ENCODE peak calls at places on chromosomes 6 and 20, in seven cellular contexts. P is HepG2, H is K562, Y is HCT116, D is H1, E is GM12878, W is SK-N-SH. A is an unnamed sample.

GRCh38 chr6:10268661-10269060 is 146.2 kb downstream of the TFAP2A start:
- DNase-seq in W (no peak), D (no peak), H (no peak), P (no peak), Y (no peak), E (no peak), A (no peak)

GRCh38 chr6:81031429-81031828 is 721.1 kb downstream of the TENT5A start:
- DNase-seq in D (no peak), P (no peak), E (no peak), W (no peak), Y (no peak), H (no peak), A (no peak)

GRCh38 chr6:113833537-113833936 is 23.6 kb upstream of the MARCKS start:
- DNase-seq in W (no peak), E (no peak), H (no peak), D (no peak), P (no peak), Y (no peak), A (no peak)

GRCh38 chr20:62907377-62908317 is 18.7 kb downstream of the DIDO1 start:
- DNase-seq in W (peak), P (peak), E (no peak), Y (no peak), D (no peak), H (peak), A (no peak)

GRCh38 chr6:19327246-19327645 is 509.9 kb upstream of the ID4 start:
- DNase-seq in H (no peak), E (no peak), Y (no peak), W (no peak), P (no peak), D (no peak), A (peak)

GRCh38 chr6:146146836-146147235 is 118.0 kb downstream of the GRM1 start:
- DNase-seq in D (no peak), E (no peak), H (no peak), P (no peak), Y (no peak), W (no peak), A (no peak)

GRCh38 chr6:28648878-28649375 is 123.2 kb downstream of the GPX5 start:
- DNase-seq in W (peak), D (no peak), H (no peak), Y (no peak), E (no peak), P (no peak), A (no peak)

GRCh38 chr6:96809119-96809518 is 28.2 kb downstream of the GPR63 start:
- DNase-seq in W (no peak), Y (no peak), H (peak), D (no peak), E (no peak), P (no peak), A (no peak)

GRCh38 chr6:28553384-28553985 is 27.8 kb downstream of the GPX5 start:
- DNase-seq in D (no peak), H (no peak), E (no peak), P (no peak), W (no peak), Y (no peak), A (no peak)

GRCh38 chr20:38434310-38434741 is 802 bp downstream of the SNHG17 start:
- DNase-seq in D (no peak), E (no peak), W (peak), P (no peak), H (peak), Y (no peak), A (no peak)

GRCh38 chr6:36249010-36249409 is 20.9 kb upstream of the PNPLA1 start:
- DNase-seq in Y (no peak), D (no peak), H (no peak), P (peak), W (no peak), E (no peak), A (no peak)

GRCh38 chr6:169097336-169098052 is 156.2 kb downstream of the THBS2 start:
- DNase-seq in W (no peak), Y (no peak), H (no peak), P (no peak), D (no peak), E (no peak), A (no peak)

DNA sequence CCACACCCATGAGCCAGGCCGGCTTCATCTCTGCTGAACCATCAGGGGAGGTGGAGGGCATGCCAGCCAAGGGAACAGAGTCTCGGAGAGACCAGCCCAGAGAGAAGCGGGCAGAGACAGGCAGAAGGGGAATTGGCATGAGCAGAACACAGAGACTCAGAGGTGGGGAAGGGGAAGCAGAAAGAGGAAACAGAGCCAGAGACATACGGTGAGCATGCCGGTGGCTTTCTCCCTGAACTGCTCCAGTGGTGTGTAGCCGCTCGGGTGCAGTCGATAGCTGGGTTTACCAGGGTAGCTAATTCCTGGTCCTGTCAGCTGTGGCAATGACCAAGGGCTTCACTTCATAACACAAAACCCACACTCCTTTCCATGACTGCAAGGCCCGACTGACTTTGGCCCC is 83.6 kb upstream of the CCDC167 start:
- DNase-seq in H (no peak), Y (no peak), P (no peak), D (no peak), W (no peak), E (no peak), A (no peak)
- TF ChIP-seq JUND in H (no peak), Y (no peak), P (no peak), D (no peak), W (no peak), E (no peak), A (no peak)

DNA sequence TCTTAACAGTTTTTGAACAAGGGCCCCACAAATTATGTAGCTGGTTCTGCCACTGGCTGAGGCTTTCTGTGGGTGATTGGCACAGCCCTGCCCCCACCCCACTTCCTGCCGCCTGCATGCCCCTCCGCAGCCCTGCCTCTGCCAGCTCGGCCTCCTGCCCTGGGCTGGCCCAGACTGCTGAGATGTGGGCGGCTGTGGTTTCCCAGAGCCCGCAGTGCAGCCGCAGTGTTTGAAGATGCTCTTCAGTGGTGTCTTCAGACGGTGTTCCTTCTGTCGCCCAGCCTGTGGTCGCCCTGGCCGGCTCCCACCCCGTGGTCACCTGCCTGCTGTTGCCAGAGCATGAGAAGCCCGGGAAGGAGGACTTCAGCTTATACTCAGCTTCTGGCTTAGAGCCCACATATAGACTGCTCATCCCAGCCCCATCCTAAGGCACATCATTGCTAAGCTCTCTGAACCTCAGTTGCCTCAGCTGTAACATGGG is 154.3 kb downstream of the VEGFA start:
- DNase-seq in W (peak), P (no peak), Y (no peak), H (no peak), E (peak), D (no peak), A (no peak)
- TF ChIP-seq JUND in W (no peak), P (no peak), Y (no peak), H (no peak), E (no peak), D (no peak), A (no peak)

GRCh38 chr20:37137547-37137946 is 41.6 kb upstream of the RPN2 start:
- DNase-seq in D (no peak), H (no peak), W (peak), P (no peak), Y (no peak), E (no peak), A (no peak)

GRCh38 chr20:37147250-37147649 is 31.9 kb upstream of the RPN2 start:
- DNase-seq in E (no peak), H (no peak), P (no peak), D (no peak), Y (no peak), W (no peak), A (no peak)

GRCh38 chr20:37145014-37145413 is 34.1 kb upstream of the RPN2 start:
- DNase-seq in E (no peak), Y (no peak), W (no peak), D (no peak), H (no peak), P (no peak), A (no peak)

GRCh38 chr20:37142708-37143107 is 36.4 kb upstream of the RPN2 start:
- DNase-seq in H (no peak), Y (no peak), W (no peak), P (no peak), E (no peak), D (no peak), A (no peak)
- TF ChIP-seq JUND in H (no peak), Y (no peak), W (no peak), P (no peak), E (no peak), D (no peak), A (no peak)

DNA sequence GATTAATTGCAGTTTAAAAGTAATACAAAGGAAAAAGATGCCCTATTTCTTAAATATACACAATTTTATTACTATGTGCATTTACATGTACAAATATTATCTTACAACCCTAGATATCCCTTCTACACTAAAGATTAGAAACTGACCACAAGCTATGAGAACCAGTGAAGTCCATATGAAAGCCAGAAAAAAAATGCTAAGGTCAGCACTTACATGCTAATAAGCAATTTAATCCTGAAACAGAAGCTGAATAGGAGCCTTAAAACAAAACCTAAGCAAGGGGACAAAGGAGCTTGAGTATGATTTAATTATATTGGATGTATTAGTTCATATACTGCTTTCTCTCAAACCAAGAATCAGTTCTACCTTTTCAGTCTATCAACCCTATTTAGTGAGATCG is 14.2 kb downstream of the CEP162 start:
- DNase-seq in D (no peak), H (no peak), W (no peak), E (no peak), P (no peak), Y (no peak), A (no peak)
- TF ChIP-seq JUND in D (no peak), H (no peak), W (no peak), E (no peak), P (no peak), Y (no peak), A (no peak)

DNA sequence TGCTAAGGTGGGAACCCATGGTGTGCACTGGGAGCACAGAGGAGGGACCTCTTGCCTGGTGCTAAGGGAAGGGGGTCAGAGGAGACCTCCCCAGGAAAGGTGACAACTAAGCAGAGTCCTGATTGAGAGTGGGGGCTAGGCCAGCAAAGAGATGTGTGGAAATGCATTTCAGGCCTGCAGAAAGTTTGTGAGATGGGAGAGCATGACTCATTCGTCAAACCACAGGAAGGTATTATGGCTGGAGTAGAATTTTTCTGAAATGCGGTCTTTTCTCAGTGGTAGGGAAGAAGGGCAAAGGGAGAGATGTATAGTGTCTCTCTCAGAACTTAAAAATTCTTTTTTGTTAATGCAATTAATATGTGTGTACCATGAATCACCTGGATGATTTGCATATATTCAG is 23.6 kb upstream of the EDN1 start:
- DNase-seq in E (no peak), P (no peak), W (no peak), Y (no peak), D (no peak), H (no peak), A (no peak)
- TF ChIP-seq JUND in E (no peak), P (no peak), W (peak), Y (no peak), D (no peak), H (no peak), A (no peak)

GRCh38 chr20:59836768-59837167 is 96.7 kb downstream of the SYCP2 start:
- DNase-seq in Y (no peak), D (no peak), H (no peak), E (no peak), W (no peak), P (no peak), A (no peak)
- TF ChIP-seq JUND in Y (no peak), D (no peak), H (no peak), E (no peak), W (no peak), P (no peak), A (no peak)

DNA sequence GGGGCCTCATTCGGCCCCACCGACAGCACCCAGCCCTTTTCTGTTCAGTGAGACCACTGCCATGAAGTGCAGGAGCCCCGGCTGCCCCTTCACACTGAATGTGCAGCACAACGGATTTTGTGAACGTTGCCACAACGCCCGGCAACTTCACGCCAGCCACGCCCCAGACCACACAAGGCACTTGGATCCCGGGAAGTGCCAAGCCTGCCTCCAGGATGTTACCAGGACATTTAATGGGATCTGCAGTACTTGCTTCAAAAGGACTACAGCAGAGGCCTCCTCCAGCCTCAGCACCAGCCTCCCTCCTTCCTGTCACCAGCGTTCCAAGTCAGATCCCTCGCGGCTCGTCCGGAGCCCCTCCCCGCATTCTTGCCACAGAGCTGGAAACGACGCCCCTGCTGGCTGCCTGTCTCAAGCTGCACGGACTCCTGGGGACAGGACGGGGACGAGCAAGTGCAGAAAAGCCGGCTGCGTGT is 11.8 kb downstream of the TNFAIP3 start:
- DNase-seq in Y (no peak), H (no peak), D (peak), W (peak), P (no peak), E (no peak), A (no peak)
- TF ChIP-seq JUND in Y (no peak), H (no peak), D (no peak), W (no peak), P (no peak), E (no peak), A (no peak)

A was measured in T47D.